ENCODE peak calls at places on chromosomes 5 and 9, in four cellular contexts. K is HepG2, N is H1, A is GM12878. X is an unnamed sample.

GRCh38 chr5:54398191-54398590 is 57.3 kb upstream of the HSPB3 start:
- DNase-seq in A (no peak), N (no peak), K (no peak), X (no peak)

GRCh38 chr9:111483419-111483861 is 743 bp downstream of the ECPAS start:
- DNase-seq in K (peak; percentile 6), A (no peak), N (no peak), X (peak; percentile 56)

GRCh38 chr5:129664336-129664937 is 83.5 kb upstream of the MINAR2 start:
- DNase-seq in A (no peak), K (peak; percentile 17), N (peak; percentile 66), X (peak; percentile 31)

GRCh38 chr9:134549336-134549735 is 92.3 kb upstream of the COL5A1 start:
- DNase-seq in K (no peak), N (no peak), A (no peak), X (no peak)

GRCh38 chr9:71859939-71860338 is 51.1 kb downstream of the ABHD17B start:
- DNase-seq in K (no peak), A (no peak), N (no peak), X (no peak)

GRCh38 chr5:113119271-113119924 is 142.8 kb downstream of the DCP2 start:
- DNase-seq in A (no peak), N (no peak), K (no peak), X (no peak)

GRCh38 chr5:96297290-96297689 is 135.8 kb downstream of the PCSK1 start:
- DNase-seq in N (no peak), A (no peak), K (peak; percentile 40), X (peak; percentile 13)

GRCh38 chr9:94639996-94640376 is 668 bp upstream of the FBP1 start:
- DNase-seq in A (no peak), N (peak; percentile 66), K (no peak), X (no peak)

GRCh38 chr5:52774005-52774410 is 13.7 kb upstream of the ITGA1 start:
- DNase-seq in N (no peak), K (no peak), A (no peak), X (no peak)

GRCh38 chr5:67350600-67351315 is 154.2 kb upstream of the CD180 start:
- DNase-seq in A (no peak), N (no peak), K (no peak), X (no peak)

GRCh38 chr5:132225165-132226032 is 2.3 kb downstream of the P4HA2 start:
- DNase-seq in K (no peak), N (no peak), A (no peak), X (no peak)

GRCh38 chr5:123089572-123089970 is 530 bp downstream of the PRDM6 start:
- DNase-seq in A (no peak), N (peak; percentile 83), K (peak; percentile 12), X (peak; percentile 43)

GRCh38 chr9:3528466-3528865 is 2.7 kb upstream of the RFX3 start:
- DNase-seq in A (peak; percentile 67), N (no peak), K (no peak), X (no peak)
- TF ChIP-seq SUZ12 in A (no peak), N (no peak), K (no peak), X (no peak)

GRCh38 chr5:146832985-146833732 is 45.4 kb downstream of the PPP2R2B start:
- DNase-seq in A (no peak), K (no peak), N (no peak), X (no peak)
- TF ChIP-seq SP1 in A (no peak), K (no peak), N (no peak), X (no peak)

DNA sequence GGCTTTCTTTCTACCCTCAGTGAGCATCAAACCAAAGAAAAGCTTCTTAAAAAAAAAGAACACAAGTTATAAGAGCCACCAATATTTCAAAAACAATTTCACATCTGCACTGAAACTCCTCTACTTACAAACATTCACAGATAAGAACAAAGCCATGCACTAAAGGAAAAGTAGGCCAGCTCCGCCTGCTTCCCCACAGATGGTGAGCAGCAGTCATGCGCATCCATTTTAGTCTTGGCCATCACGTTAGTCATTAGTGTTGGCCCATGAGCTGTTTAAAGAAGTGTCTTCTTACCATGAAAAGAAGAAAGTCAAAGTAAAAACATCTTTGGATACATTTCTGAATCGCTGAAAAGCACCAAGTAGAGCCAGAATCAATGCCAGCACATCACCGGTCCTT is 40.0 kb upstream of the SMIM23 start:
- DNase-seq in N (no peak), A (no peak), K (no peak), X (no peak)
- TF ChIP-seq SUZ12 in N (no peak), A (no peak), K (no peak), X (no peak)

DNA sequence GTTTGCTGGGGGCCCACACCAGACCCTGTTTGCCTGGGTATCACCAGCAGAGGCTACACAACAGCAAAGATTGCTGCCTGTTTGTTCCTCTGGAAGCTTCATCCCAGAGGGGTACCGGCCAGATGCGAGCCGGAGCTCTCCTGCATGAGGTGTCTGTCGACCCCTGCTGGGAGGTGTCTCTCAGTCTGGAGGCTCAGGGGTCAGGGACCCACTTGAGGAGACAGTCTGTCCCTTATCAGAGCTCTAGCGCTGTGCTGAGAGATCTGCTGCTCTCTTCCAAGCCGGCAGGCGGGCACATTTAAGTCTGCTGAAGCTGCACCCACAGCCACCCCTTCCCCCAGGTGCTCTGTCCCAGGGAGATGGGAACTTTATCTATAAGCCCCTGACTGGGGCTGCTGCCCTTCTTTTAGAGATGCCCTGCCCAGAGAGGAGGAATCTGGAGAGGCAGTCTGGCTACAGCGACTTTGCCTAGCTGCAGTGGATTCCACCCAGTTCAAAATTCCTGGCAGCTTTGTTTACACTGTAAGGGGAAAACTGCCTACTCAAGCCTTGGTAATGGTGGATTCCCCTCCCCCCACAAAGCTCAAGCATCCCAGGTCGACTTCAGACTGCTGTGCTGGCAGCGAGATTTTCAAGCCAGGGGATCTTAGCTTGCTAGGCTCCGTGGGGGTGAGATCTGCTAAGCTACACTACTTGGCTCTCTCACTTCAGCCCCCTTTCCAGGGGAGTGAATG is 206.0 kb upstream of the TLX3 start:
- DNase-seq in A (no peak), N (peak; percentile 45), K (no peak), X (no peak)
- TF ChIP-seq SP1 in A (no peak), N (peak; percentile 56), K (no peak), X (no peak)

GRCh38 chr5:118327389-118327788 is 661.0 kb downstream of the DTWD2 start:
- DNase-seq in K (no peak), A (no peak), N (no peak), X (no peak)

GRCh38 chr5:118326496-118327045 is 661.8 kb downstream of the DTWD2 start:
- DNase-seq in N (no peak), A (no peak), K (no peak), X (no peak)
- TF ChIP-seq SUZ12 in N (no peak), A (no peak), K (no peak), X (no peak)

GRCh38 chr9:38162332-38162985 is 93.4 kb upstream of the SHB start:
- DNase-seq in N (no peak), K (no peak), A (no peak), X (no peak)

GRCh38 chr9:38163518-38163917 is 94.5 kb upstream of the SHB start:
- DNase-seq in A (no peak), N (peak; percentile 31), K (no peak), X (no peak)

GRCh38 chr9:38159599-38159998 is 90.6 kb upstream of the SHB start:
- DNase-seq in N (no peak), A (no peak), K (no peak), X (no peak)

GRCh38 chr9:38158628-38159027 is 89.6 kb upstream of the SHB start:
- DNase-seq in N (no peak), A (no peak), K (no peak), X (no peak)

DNA sequence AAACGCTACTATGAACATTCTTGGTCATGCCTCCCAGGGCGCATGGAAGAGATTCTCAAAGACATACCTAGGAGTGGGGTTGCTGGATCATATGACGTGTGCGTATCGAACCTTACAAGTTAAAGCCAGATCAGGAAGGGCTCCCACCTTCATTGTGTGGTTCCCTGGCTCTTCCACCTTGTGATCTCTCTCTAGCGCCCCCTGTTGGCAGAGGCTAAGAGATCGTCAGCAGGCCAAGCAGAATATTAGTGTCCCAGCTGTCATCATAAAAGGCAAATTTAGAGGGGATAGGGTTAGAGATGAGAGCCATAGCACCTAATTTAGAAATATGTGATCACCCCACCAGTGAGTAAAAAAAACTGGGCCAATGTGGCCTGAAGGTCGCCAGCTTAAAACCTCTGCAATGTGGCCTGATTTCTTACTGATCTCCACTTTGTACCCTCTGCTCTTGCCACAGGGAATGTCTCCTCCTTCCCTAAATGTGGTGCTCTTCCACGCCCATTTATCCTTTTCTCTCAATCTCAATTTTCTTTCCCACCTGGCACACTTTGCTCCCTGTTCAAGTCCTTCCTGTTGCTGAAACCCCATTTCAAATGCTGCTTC is 91.7 kb upstream of the SHB start:
- DNase-seq in N (peak; percentile 87), K (peak; percentile 57), A (no peak), X (peak; percentile 77)
- TF ChIP-seq SP1 in N (no peak), K (no peak), A (no peak), X (no peak)

GRCh38 chr5:175166013-175166412 is 278.0 kb downstream of the DRD1 start:
- DNase-seq in K (no peak), N (no peak), A (no peak), X (no peak)

GRCh38 chr5:175170899-175171298 is 273.1 kb downstream of the DRD1 start:
- DNase-seq in K (no peak), N (no peak), A (no peak), X (no peak)
- TF ChIP-seq SUZ12 in K (no peak), N (no peak), A (no peak), X (no peak)

X was measured in HEK293T.